ENCODE peak calls at places on chromosomes 12 and 14, in eight cellular contexts. One of them, this sample, is unnamed.
A peak's percentile ranks its signal among the peaks of the same experiment; 100 is the strongest.

GRCh38 chr14:79342942-79343341 is 868.4 kb downstream of the DIO2 start:
- DNase-seq in body of pancreas: no peak
- DNase-seq in AG04450: no peak
- DNase-seq in uterus: no peak
- DNase-seq in naive thymus-derived CD4-positive, alpha-beta T cell: no peak
- DNase-seq in endothelial cell of umbilical vein: no peak
- DNase-seq in breast epithelium: no peak
- DNase-seq in IMR-90: no peak
- DNase-seq in this sample: no peak

GRCh38 chr12:82527165-82527780 is 159.4 kb upstream of the TMTC2 start:
- DNase-seq in body of pancreas: peak; percentile 61
- DNase-seq in AG04450: peak; percentile 37
- DNase-seq in uterus: no peak
- DNase-seq in naive thymus-derived CD4-positive, alpha-beta T cell: no peak
- DNase-seq in endothelial cell of umbilical vein: peak; percentile 69
- DNase-seq in breast epithelium: no peak
- DNase-seq in IMR-90: peak; percentile 64
- DNase-seq in this sample: no peak

GRCh38 chr12:51070004-51070403 is 13.4 kb downstream of the CSRNP2 start:
- DNase-seq in body of pancreas: no peak
- DNase-seq in AG04450: no peak
- DNase-seq in uterus: no peak
- DNase-seq in naive thymus-derived CD4-positive, alpha-beta T cell: no peak
- DNase-seq in endothelial cell of umbilical vein: no peak
- DNase-seq in breast epithelium: no peak
- DNase-seq in IMR-90: peak; percentile 49
- DNase-seq in this sample: no peak

GRCh38 chr12:123077298-123078113 is 73.4 kb downstream of the PITPNM2 start:
- DNase-seq in body of pancreas: no peak
- DNase-seq in AG04450: no peak
- DNase-seq in uterus: no peak
- DNase-seq in naive thymus-derived CD4-positive, alpha-beta T cell: no peak
- DNase-seq in endothelial cell of umbilical vein: no peak
- DNase-seq in breast epithelium: no peak
- DNase-seq in IMR-90: no peak
- DNase-seq in this sample: no peak

GRCh38 chr12:52634266-52635056 is 16.1 kb upstream of the KRT73 start:
- DNase-seq in body of pancreas: peak; percentile 82
- DNase-seq in AG04450: no peak
- DNase-seq in uterus: no peak
- DNase-seq in naive thymus-derived CD4-positive, alpha-beta T cell: no peak
- DNase-seq in endothelial cell of umbilical vein: no peak
- DNase-seq in breast epithelium: peak; percentile 57
- DNase-seq in IMR-90: no peak
- DNase-seq in this sample: peak; percentile 33

GRCh38 chr14:32075636-32076277 is 1.3 kb upstream of the ARHGAP5 start:
- DNase-seq in body of pancreas: peak; percentile 26
- DNase-seq in AG04450: no peak
- DNase-seq in uterus: no peak
- DNase-seq in naive thymus-derived CD4-positive, alpha-beta T cell: no peak
- DNase-seq in endothelial cell of umbilical vein: no peak
- DNase-seq in breast epithelium: no peak
- DNase-seq in IMR-90: peak; percentile 2
- DNase-seq in this sample: no peak

GRCh38 chr14:55382483-55382882 is 29.1 kb downstream of the ATG14 start:
- DNase-seq in body of pancreas: no peak
- DNase-seq in AG04450: no peak
- DNase-seq in uterus: no peak
- DNase-seq in naive thymus-derived CD4-positive, alpha-beta T cell: no peak
- DNase-seq in endothelial cell of umbilical vein: no peak
- DNase-seq in breast epithelium: no peak
- DNase-seq in IMR-90: peak; percentile 49
- DNase-seq in this sample: no peak

GRCh38 chr14:46250113-46250703 is 401.4 kb downstream of the RPL10L start:
- DNase-seq in body of pancreas: no peak
- DNase-seq in AG04450: no peak
- DNase-seq in uterus: no peak
- DNase-seq in naive thymus-derived CD4-positive, alpha-beta T cell: no peak
- DNase-seq in endothelial cell of umbilical vein: peak; percentile 52
- DNase-seq in breast epithelium: no peak
- DNase-seq in IMR-90: no peak
- DNase-seq in this sample: no peak

GRCh38 chr12:124745891-124746570 is 117.6 kb downstream of the SCARB1 start:
- DNase-seq in body of pancreas: peak; percentile 91
- DNase-seq in AG04450: no peak
- DNase-seq in uterus: peak; percentile 95
- DNase-seq in naive thymus-derived CD4-positive, alpha-beta T cell: no peak
- DNase-seq in endothelial cell of umbilical vein: peak; percentile 94
- DNase-seq in breast epithelium: peak; percentile 98
- DNase-seq in IMR-90: peak; percentile 81
- DNase-seq in this sample: peak; percentile 97

GRCh38 chr14:55514819-55515470 is 65.1 kb upstream of the KTN1 start:
- DNase-seq in body of pancreas: no peak
- DNase-seq in AG04450: peak; percentile 33
- DNase-seq in uterus: no peak
- DNase-seq in naive thymus-derived CD4-positive, alpha-beta T cell: no peak
- DNase-seq in endothelial cell of umbilical vein: peak; percentile 93
- DNase-seq in breast epithelium: no peak
- DNase-seq in IMR-90: peak; percentile 87
- DNase-seq in this sample: no peak

GRCh38 chr14:66643344-66643743 is 135.4 kb downstream of the GPHN start:
- DNase-seq in body of pancreas: no peak
- DNase-seq in AG04450: no peak
- DNase-seq in uterus: no peak
- DNase-seq in naive thymus-derived CD4-positive, alpha-beta T cell: no peak
- DNase-seq in endothelial cell of umbilical vein: peak; percentile 52
- DNase-seq in breast epithelium: no peak
- DNase-seq in IMR-90: peak; percentile 17
- DNase-seq in this sample: no peak
- H3K27ac ChIP-seq in body of pancreas: no peak overlapping the region
- H3K27ac ChIP-seq in AG04450: no peak overlapping the region
- H3K27ac ChIP-seq in uterus: no peak overlapping the region
- H3K27ac ChIP-seq in naive thymus-derived CD4-positive, alpha-beta T cell: no peak overlapping the region
- H3K27ac ChIP-seq in endothelial cell of umbilical vein: no peak overlapping the region
- H3K27ac ChIP-seq in breast epithelium: no peak overlapping the region
- H3K27ac ChIP-seq in IMR-90: no peak overlapping the region
- H3K27ac ChIP-seq in this sample: no peak overlapping the region

GRCh38 chr14:68658029-68658509 is 134.8 kb downstream of the ZFP36L1 start:
- DNase-seq in body of pancreas: no peak
- DNase-seq in AG04450: no peak
- DNase-seq in uterus: no peak
- DNase-seq in naive thymus-derived CD4-positive, alpha-beta T cell: no peak
- DNase-seq in endothelial cell of umbilical vein: no peak
- DNase-seq in breast epithelium: peak; percentile 10
- DNase-seq in IMR-90: no peak
- DNase-seq in this sample: no peak
- H3K27ac ChIP-seq in body of pancreas: no peak overlapping the region
- H3K27ac ChIP-seq in AG04450: peak overlapping the region; percentile 3
- H3K27ac ChIP-seq in uterus: peak overlapping the region; percentile 94
- H3K27ac ChIP-seq in naive thymus-derived CD4-positive, alpha-beta T cell: no peak overlapping the region
- H3K27ac ChIP-seq in endothelial cell of umbilical vein: no peak overlapping the region
- H3K27ac ChIP-seq in breast epithelium: peak overlapping the region; percentile 77
- H3K27ac ChIP-seq in IMR-90: no peak overlapping the region
- H3K27ac ChIP-seq in this sample: no peak overlapping the region

DNA sequence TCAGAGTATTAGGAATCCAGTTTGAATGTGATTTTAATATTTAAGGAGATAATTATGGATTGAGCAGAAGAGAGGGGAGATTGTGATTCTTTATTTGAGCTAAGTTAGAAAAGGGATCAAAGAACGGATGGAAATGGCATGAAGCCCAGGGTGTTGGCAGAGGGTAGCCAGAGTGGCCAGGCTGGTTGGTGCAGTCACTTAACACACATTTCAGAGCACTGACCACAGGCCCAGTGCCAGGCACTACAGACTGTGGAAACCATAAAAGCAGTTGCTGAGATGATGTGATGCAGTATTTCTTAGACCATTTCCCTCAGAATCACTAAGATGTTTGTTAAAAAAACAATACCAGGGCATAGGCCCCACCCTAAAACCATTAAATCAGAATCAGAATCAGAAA is 167.7 kb upstream of the AMIGO2 start:
- DNase-seq in body of pancreas: peak; percentile 90
- DNase-seq in AG04450: no peak
- DNase-seq in uterus: no peak
- DNase-seq in naive thymus-derived CD4-positive, alpha-beta T cell: no peak
- DNase-seq in endothelial cell of umbilical vein: no peak
- DNase-seq in breast epithelium: peak; percentile 82
- DNase-seq in IMR-90: no peak
- DNase-seq in this sample: no peak
- H3K27ac ChIP-seq in body of pancreas: no peak overlapping the region
- H3K27ac ChIP-seq in AG04450: no peak overlapping the region
- H3K27ac ChIP-seq in uterus: no peak overlapping the region
- H3K27ac ChIP-seq in naive thymus-derived CD4-positive, alpha-beta T cell: no peak overlapping the region
- H3K27ac ChIP-seq in endothelial cell of umbilical vein: no peak overlapping the region
- H3K27ac ChIP-seq in breast epithelium: peak overlapping the region; percentile 10
- H3K27ac ChIP-seq in IMR-90: no peak overlapping the region
- H3K27ac ChIP-seq in this sample: no peak overlapping the region

GRCh38 chr12:95646781-95647184 is 95.5 kb upstream of the USP44 start:
- DNase-seq in body of pancreas: no peak
- DNase-seq in AG04450: peak; percentile 66
- DNase-seq in uterus: no peak
- DNase-seq in naive thymus-derived CD4-positive, alpha-beta T cell: no peak
- DNase-seq in endothelial cell of umbilical vein: peak; percentile 56
- DNase-seq in breast epithelium: no peak
- DNase-seq in IMR-90: peak; percentile 84
- DNase-seq in this sample: no peak

GRCh38 chr12:95641299-95641947 is 90.1 kb upstream of the USP44 start:
- DNase-seq in body of pancreas: no peak
- DNase-seq in AG04450: no peak
- DNase-seq in uterus: no peak
- DNase-seq in naive thymus-derived CD4-positive, alpha-beta T cell: no peak
- DNase-seq in endothelial cell of umbilical vein: no peak
- DNase-seq in breast epithelium: no peak
- DNase-seq in IMR-90: no peak
- DNase-seq in this sample: no peak

GRCh38 chr12:95637471-95638155 is 86.3 kb upstream of the USP44 start:
- DNase-seq in body of pancreas: no peak
- DNase-seq in AG04450: peak; percentile 96
- DNase-seq in uterus: no peak
- DNase-seq in naive thymus-derived CD4-positive, alpha-beta T cell: no peak
- DNase-seq in endothelial cell of umbilical vein: peak; percentile 100
- DNase-seq in breast epithelium: no peak
- DNase-seq in IMR-90: peak; percentile 100
- DNase-seq in this sample: no peak

GRCh38 chr12:95643251-95643650 is 92.0 kb upstream of the USP44 start:
- DNase-seq in body of pancreas: no peak
- DNase-seq in AG04450: no peak
- DNase-seq in uterus: no peak
- DNase-seq in naive thymus-derived CD4-positive, alpha-beta T cell: no peak
- DNase-seq in endothelial cell of umbilical vein: no peak
- DNase-seq in breast epithelium: no peak
- DNase-seq in IMR-90: no peak
- DNase-seq in this sample: no peak

GRCh38 chr12:95642583-95642982 is 91.3 kb upstream of the USP44 start:
- DNase-seq in body of pancreas: no peak
- DNase-seq in AG04450: no peak
- DNase-seq in uterus: no peak
- DNase-seq in naive thymus-derived CD4-positive, alpha-beta T cell: no peak
- DNase-seq in endothelial cell of umbilical vein: no peak
- DNase-seq in breast epithelium: no peak
- DNase-seq in IMR-90: no peak
- DNase-seq in this sample: no peak
- H3K27ac ChIP-seq in body of pancreas: no peak overlapping the region
- H3K27ac ChIP-seq in AG04450: no peak overlapping the region
- H3K27ac ChIP-seq in uterus: no peak overlapping the region
- H3K27ac ChIP-seq in naive thymus-derived CD4-positive, alpha-beta T cell: no peak overlapping the region
- H3K27ac ChIP-seq in endothelial cell of umbilical vein: no peak overlapping the region
- H3K27ac ChIP-seq in breast epithelium: no peak overlapping the region
- H3K27ac ChIP-seq in IMR-90: no peak overlapping the region
- H3K27ac ChIP-seq in this sample: no peak overlapping the region

GRCh38 chr12:27178251-27178650 is 65.8 kb upstream of the STK38L start:
- DNase-seq in body of pancreas: no peak
- DNase-seq in AG04450: no peak
- DNase-seq in uterus: no peak
- DNase-seq in naive thymus-derived CD4-positive, alpha-beta T cell: no peak
- DNase-seq in endothelial cell of umbilical vein: no peak
- DNase-seq in breast epithelium: no peak
- DNase-seq in IMR-90: no peak
- DNase-seq in this sample: no peak

GRCh38 chr12:27178723-27179398 is 65.2 kb upstream of the STK38L start:
- DNase-seq in body of pancreas: no peak
- DNase-seq in AG04450: no peak
- DNase-seq in uterus: no peak
- DNase-seq in naive thymus-derived CD4-positive, alpha-beta T cell: no peak
- DNase-seq in endothelial cell of umbilical vein: no peak
- DNase-seq in breast epithelium: no peak
- DNase-seq in IMR-90: peak; percentile 53
- DNase-seq in this sample: no peak

GRCh38 chr12:27180862-27181261 is 63.2 kb upstream of the STK38L start:
- DNase-seq in body of pancreas: no peak
- DNase-seq in AG04450: no peak
- DNase-seq in uterus: no peak
- DNase-seq in naive thymus-derived CD4-positive, alpha-beta T cell: no peak
- DNase-seq in endothelial cell of umbilical vein: no peak
- DNase-seq in breast epithelium: no peak
- DNase-seq in IMR-90: no peak
- DNase-seq in this sample: no peak

GRCh38 chr12:27177716-27178115 is 66.4 kb upstream of the STK38L start:
- DNase-seq in body of pancreas: no peak
- DNase-seq in AG04450: no peak
- DNase-seq in uterus: no peak
- DNase-seq in naive thymus-derived CD4-positive, alpha-beta T cell: no peak
- DNase-seq in endothelial cell of umbilical vein: peak; percentile 52
- DNase-seq in breast epithelium: no peak
- DNase-seq in IMR-90: peak; percentile 80
- DNase-seq in this sample: no peak

DNA sequence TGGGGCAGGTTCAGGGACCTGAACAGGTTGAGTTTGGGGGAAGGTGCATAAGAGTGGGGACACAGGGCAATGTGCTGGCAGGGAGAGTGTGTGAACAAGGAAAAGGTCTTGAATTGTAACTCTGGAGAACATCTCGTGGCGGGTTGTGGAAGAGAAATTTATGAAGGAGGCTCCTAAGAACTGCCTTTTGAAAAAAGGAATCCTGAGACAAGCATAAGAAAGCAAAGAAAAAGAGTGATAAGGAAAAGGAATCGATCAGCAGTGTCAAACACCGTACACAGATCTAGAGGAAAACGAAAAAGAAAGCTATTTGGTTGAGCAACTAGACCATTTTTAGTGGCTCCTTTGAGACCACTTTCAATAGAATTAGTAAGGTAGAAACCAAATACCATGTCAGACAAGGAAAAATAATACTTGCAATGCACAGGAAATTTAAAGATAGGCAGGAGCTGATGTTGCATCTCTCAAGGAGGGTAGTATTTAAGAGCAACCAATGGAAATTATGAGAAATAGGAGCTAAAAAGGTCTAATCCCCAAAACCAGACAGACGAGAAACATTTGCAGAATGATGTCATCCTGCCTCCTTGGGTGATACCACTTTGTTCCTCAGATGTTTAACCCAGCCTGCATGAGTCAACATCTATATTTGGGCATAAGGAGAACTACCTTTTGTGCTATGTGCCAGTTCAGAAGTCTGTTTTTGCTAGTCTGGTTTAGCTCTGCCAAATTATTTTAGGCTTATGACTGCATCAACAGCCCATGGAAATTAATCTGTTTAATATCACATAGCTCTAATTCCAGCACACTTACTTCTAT is 64.5 kb upstream of the STK38L start:
- DNase-seq in body of pancreas: peak; percentile 11
- DNase-seq in AG04450: peak; percentile 76
- DNase-seq in uterus: no peak
- DNase-seq in naive thymus-derived CD4-positive, alpha-beta T cell: no peak
- DNase-seq in endothelial cell of umbilical vein: peak; percentile 89
- DNase-seq in breast epithelium: peak; percentile 29
- DNase-seq in IMR-90: peak; percentile 96
- DNase-seq in this sample: no peak
- H3K27ac ChIP-seq in body of pancreas: no peak overlapping the region
- H3K27ac ChIP-seq in AG04450: no peak overlapping the region
- H3K27ac ChIP-seq in uterus: peak overlapping the region; percentile 85
- H3K27ac ChIP-seq in naive thymus-derived CD4-positive, alpha-beta T cell: no peak overlapping the region
- H3K27ac ChIP-seq in endothelial cell of umbilical vein: peak overlapping the region; percentile 72
- H3K27ac ChIP-seq in breast epithelium: no peak overlapping the region
- H3K27ac ChIP-seq in IMR-90: peak overlapping the region; percentile 74
- H3K27ac ChIP-seq in this sample: no peak overlapping the region

This sample was measured in caudate nucleus.